ENCODE peak calls at places on chromosome 3, in eight cellular contexts. Q is HEK293T; D is Right ventricle myocardium inferior; G is nephron progenitor cell; O is cardiac muscle cell; Y is EL; K is PC-3; L is natural killer cell treated with Interleukin-12 subunit alpha and Interleukin-12 subunit beta and Interleukin-15 and Interleukin-18, amount 100 ng/mL, for 72 hours. Z is an unnamed sample.

GRCh38 chr3:179719048-179719734 is 66.4 kb downstream of the USP13 start:
- DNase-seq in Q (no peak), D (no peak), G (no peak), O (no peak), Y (no peak), K (no peak), L (no peak), Z (no peak)

GRCh38 chr3:30688776-30689175 is 82.4 kb downstream of the TGFBR2 start:
- DNase-seq in Q (no peak), D (no peak), G (no peak), O (no peak), Y (no peak), K (no peak), L (no peak), Z (no peak)

GRCh38 chr3:182740710-182741109 is 52.6 kb upstream of the ATP11B start:
- DNase-seq in Q (peak), D (no peak), G (no peak), O (no peak), Y (no peak), K (peak), L (no peak), Z (no peak)

GRCh38 chr3:108406063-108406660 is 104.2 kb downstream of the MYH15 start:
- DNase-seq in Q (no peak), D (no peak), G (no peak), O (no peak), Y (peak), K (no peak), L (no peak), Z (no peak)

GRCh38 chr3:39903253-39903652 is 93.8 kb downstream of the MYRIP start:
- DNase-seq in Q (no peak), D (no peak), G (no peak), O (no peak), Y (no peak), K (no peak), L (no peak), Z (no peak)

GRCh38 chr3:27290760-27291159 is 78.4 kb downstream of the NEK10 start:
- DNase-seq in Q (no peak), D (no peak), G (no peak), O (no peak), Y (no peak), K (no peak), L (no peak), Z (no peak)

GRCh38 chr3:146498002-146498736 is 28.8 kb upstream of the PLSCR2 start:
- DNase-seq in Q (no peak), D (no peak), G (no peak), O (no peak), Y (no peak), K (no peak), L (no peak), Z (no peak)

GRCh38 chr3:58556001-58556400 is 19.0 kb upstream of the ACOX2 start:
- DNase-seq in Q (no peak), D (no peak), G (no peak), O (no peak), Y (no peak), K (no peak), L (no peak), Z (no peak)

GRCh38 chr3:9156604-9157003 is 92.8 kb downstream of the SRGAP3 start:
- DNase-seq in Q (no peak), D (no peak), G (no peak), O (no peak), Y (no peak), K (no peak), L (no peak), Z (no peak)

GRCh38 chr3:23959147-23959900 is 14.2 kb downstream of the NR1D2 start:
- DNase-seq in Q (no peak), D (no peak), G (no peak), O (no peak), Y (peak), K (peak), L (no peak), Z (no peak)

GRCh38 chr3:32401541-32402052 is 9.9 kb downstream of the CMTM7 start:
- DNase-seq in Q (peak), D (peak), G (peak), O (peak), Y (peak), K (peak), L (peak), Z (peak)

Z was measured in Ammon's horn.